ENCODE peak calls at places on chromosome 17, in six cellular contexts. B is right lobe of liver; T is endodermal cell; I is mammary epithelial cell; M is IMR-90; Z is CD8-positive, alpha-beta T cell. L is an unnamed sample.

GRCh38 chr17:37608369-37609169 is 649 bp downstream of the SYNRG start:
- DNase-seq in T (no peak), M (peak; percentile 48), B (no peak), Z (no peak), I (peak; percentile 20), L (no peak)

GRCh38 chr17:1177099-1177996 is 2.4 kb downstream of the ABR start:
- DNase-seq in M (peak; percentile 44), B (no peak), T (no peak), I (no peak), Z (no peak), L (no peak)

GRCh38 chr17:61284174-61284573 is 115.5 kb upstream of the TBX2 start:
- DNase-seq in Z (no peak), I (peak; percentile 49), M (peak; percentile 93), B (no peak), T (no peak), L (no peak)

GRCh38 chr17:19248149-19248922 is 11.2 kb downstream of the EPN2 start:
- DNase-seq in Z (no peak), M (no peak), I (peak; percentile 9), T (no peak), B (no peak), L (no peak)

GRCh38 chr17:59840329-59840907 is 52.3 kb downstream of the TUBD1 start:
- DNase-seq in M (no peak), Z (no peak), T (peak; percentile 85), I (peak; percentile 46), B (no peak), L (no peak)

GRCh38 chr17:17313350-17313991 is 10.3 kb downstream of the NT5M start:
- DNase-seq in B (peak; percentile 61), T (peak; percentile 95), Z (peak; percentile 45), I (peak; percentile 45), M (no peak), L (peak; percentile 57)

GRCh38 chr17:29633886-29634285 is 11.2 kb upstream of the CORO6 start:
- DNase-seq in Z (no peak), B (no peak), T (peak; percentile 49), I (no peak), M (no peak), L (no peak)

GRCh38 chr17:5516060-5516792 is 29.9 kb downstream of the MIS12 start:
- DNase-seq in M (peak; percentile 100), I (peak; percentile 90), T (peak; percentile 53), Z (no peak), B (no peak), L (no peak)

GRCh38 chr17:2777242-2777867 is 18.9 kb upstream of the RAP1GAP2 start:
- DNase-seq in B (no peak), M (no peak), I (no peak), T (peak; percentile 84), Z (no peak), L (no peak)

GRCh38 chr17:1082579-1082978 is 85.7 kb downstream of the TIMM22 start:
- DNase-seq in T (no peak), B (no peak), M (peak; percentile 78), I (no peak), Z (no peak), L (no peak)

GRCh38 chr17:82407255-82407654 is 10.9 kb upstream of the HEXD start:
- DNase-seq in I (no peak), M (peak; percentile 13), Z (no peak), T (no peak), B (no peak), L (no peak)

GRCh38 chr17:49456172-49456965 is 38.7 kb upstream of the NGFR start:
- DNase-seq in Z (no peak), M (peak; percentile 89), I (peak; percentile 65), T (no peak), B (no peak), L (no peak)

GRCh38 chr17:56305017-56305416 is 151.7 kb downstream of the ANKFN1 start:
- DNase-seq in B (no peak), Z (no peak), M (no peak), T (no peak), I (no peak), L (no peak)

GRCh38 chr17:8726951-8727555 is 17.6 kb downstream of the CCDC42 start:
- DNase-seq in Z (no peak), M (no peak), I (peak; percentile 67), T (peak; percentile 38), B (no peak), L (no peak)

GRCh38 chr17:29505826-29506225 is 61.0 kb downstream of the ABHD15 start:
- DNase-seq in B (no peak), T (no peak), Z (no peak), I (no peak), M (no peak), L (no peak)

GRCh38 chr17:70820276-70820675 is 650.9 kb downstream of the KCNJ2 start:
- DNase-seq in I (no peak), B (no peak), T (no peak), M (peak; percentile 59), Z (no peak), L (no peak)

GRCh38 chr17:65794572-65794971 is 233.1 kb upstream of the AXIN2 start:
- DNase-seq in I (peak; percentile 29), B (no peak), Z (no peak), T (peak; percentile 78), M (peak; percentile 13), L (no peak)

GRCh38 chr17:16419929-16420271 is 4.5 kb downstream of the TRPV2 start:
- DNase-seq in B (no peak), T (no peak), I (peak; percentile 81), M (peak; percentile 86), Z (no peak), L (peak; percentile 36)

GRCh38 chr17:34398990-34399389 is 36.0 kb upstream of the CCL1 start:
- DNase-seq in T (no peak), B (no peak), M (no peak), Z (no peak), I (no peak), L (no peak)

GRCh38 chr17:27407916-27408846 is 48.1 kb upstream of the KSR1 start:
- DNase-seq in I (peak; percentile 48), M (peak; percentile 51), Z (no peak), B (no peak), T (peak; percentile 70), L (no peak)

GRCh38 chr17:34474706-34475105 is 104.7 kb upstream of the TMEM132E start:
- DNase-seq in T (peak; percentile 68), M (no peak), I (no peak), B (no peak), Z (no peak), L (no peak)

GRCh38 chr17:76275382-76276068 is 10.4 kb downstream of the UBALD2 start:
- DNase-seq in T (no peak), I (no peak), B (peak; percentile 47), M (no peak), Z (no peak), L (no peak)

GRCh38 chr17:3043737-3044365 is 19.6 kb downstream of the OR1D5 start:
- DNase-seq in T (peak; percentile 83), M (no peak), Z (no peak), B (peak; percentile 42), I (no peak), L (no peak)

GRCh38 chr17:28968269-28968913 is 17.1 kb upstream of the PHF12 start:
- DNase-seq in B (no peak), M (no peak), I (no peak), T (peak; percentile 74), Z (no peak), L (no peak)

GRCh38 chr17:18258356-18259038 is at the start of gene FLII:
- DNase-seq in T (peak; percentile 90), B (peak; percentile 72), M (peak; percentile 17), Z (peak; percentile 21), I (peak; percentile 58), L (peak; percentile 11)

GRCh38 chr17:50638851-50639767 is 4.4 kb downstream of the ABCC3 start:
- DNase-seq in B (peak; percentile 95), Z (no peak), I (peak; percentile 97), M (peak; percentile 97), T (peak; percentile 80), L (no peak)

GRCh38 chr17:882827-883585 is 96.6 kb downstream of the NXN start:
- DNase-seq in I (peak; percentile 68), T (no peak), M (peak; percentile 66), Z (no peak), B (peak; percentile 81), L (no peak)

GRCh38 chr17:76147211-76148014 is 6.4 kb upstream of the FOXJ1 start:
- DNase-seq in B (no peak), M (peak; percentile 26), I (peak; percentile 11), Z (no peak), T (peak; percentile 59), L (no peak)

GRCh38 chr17:59796138-59796537 is 88.7 kb downstream of the VMP1 start:
- DNase-seq in Z (no peak), B (no peak), I (no peak), T (no peak), M (no peak), L (no peak)

GRCh38 chr17:39633570-39634183 is 3.3 kb upstream of the STARD3 start:
- DNase-seq in T (no peak), I (no peak), M (no peak), B (no peak), Z (no peak), L (no peak)
- H3K4me3 ChIP-seq in T (no peak overlapping the region), I (no peak overlapping the region), M (no peak overlapping the region), B (no peak overlapping the region), Z (no peak overlapping the region), L (no peak overlapping the region)

DNA sequence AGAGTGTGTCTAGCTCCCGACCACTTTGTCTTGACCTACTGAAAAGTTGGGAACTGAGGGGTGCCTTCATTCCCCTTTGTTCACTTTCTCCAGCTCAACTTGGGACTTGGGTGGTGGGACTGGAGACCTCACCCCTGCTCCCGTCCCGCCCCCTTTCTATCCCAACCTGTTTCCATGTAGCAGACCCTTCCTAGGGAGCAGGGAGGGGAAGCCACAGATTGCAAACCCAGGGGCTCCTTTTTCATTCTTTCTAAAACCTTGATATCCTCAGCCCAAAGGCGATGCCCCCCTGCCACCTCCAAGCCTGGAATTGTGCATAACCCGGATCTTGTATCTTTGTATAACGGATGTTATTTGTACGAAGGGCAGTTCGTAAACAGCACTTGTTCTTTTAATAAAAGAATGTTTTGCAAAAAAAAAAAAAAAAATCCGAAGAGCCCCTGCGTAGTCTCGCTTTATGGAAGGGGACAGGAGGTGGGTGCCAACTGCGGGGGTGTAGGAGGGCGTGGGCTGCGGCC is 714 bp upstream of the CISD3 start:
- DNase-seq in Z (no peak), M (no peak), B (no peak), T (no peak), I (no peak), L (no peak)
- H3K4me3 ChIP-seq in Z (peak overlapping the region; percentile 53), M (peak overlapping the region; percentile 77), B (peak overlapping the region; percentile 89), T (peak overlapping the region; percentile 78), I (peak overlapping the region; percentile 68), L (peak overlapping the region; percentile 60)

DNA sequence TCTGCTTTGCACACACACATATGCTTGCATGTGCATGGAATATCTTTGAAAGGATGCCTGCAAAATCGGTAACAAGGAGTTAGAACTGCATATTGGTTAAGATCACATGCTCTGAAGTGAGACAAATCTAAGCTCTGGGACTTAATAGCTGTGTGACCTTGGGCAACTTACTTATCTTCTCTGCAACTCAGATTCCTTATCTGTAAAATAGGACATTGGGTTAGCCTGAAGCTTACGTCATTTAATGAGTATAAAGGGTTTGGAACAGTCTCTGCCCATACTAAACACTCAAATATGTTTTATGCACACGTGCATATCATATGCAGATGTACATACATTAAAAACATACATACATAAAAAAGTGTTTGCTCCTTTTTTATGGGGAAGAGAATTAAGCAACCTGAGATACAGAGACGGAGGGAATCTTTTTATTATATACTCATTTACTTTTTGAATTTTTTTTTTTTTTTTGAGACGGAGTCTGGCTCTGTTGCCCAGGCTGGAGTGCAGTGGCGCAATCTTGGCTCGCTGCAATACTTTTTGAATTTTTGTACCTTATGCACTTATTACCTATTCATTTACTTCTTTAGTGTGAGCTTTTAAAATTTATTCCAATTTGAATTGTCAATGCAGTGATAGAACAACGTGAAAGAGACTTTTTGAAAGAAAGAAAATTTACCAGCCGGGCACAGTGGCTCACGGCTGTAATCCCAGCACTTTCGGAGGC is 206.2 kb downstream of the CCDC182 start:
- DNase-seq in Z (no peak), I (no peak), M (no peak), B (no peak), T (no peak), L (no peak)
- H3K4me3 ChIP-seq in Z (no peak overlapping the region), I (no peak overlapping the region), M (no peak overlapping the region), B (no peak overlapping the region), T (no peak overlapping the region), L (no peak overlapping the region)

GRCh38 chr17:80986816-80987480 is 4.7 kb upstream of the CHMP6 start:
- DNase-seq in I (no peak), Z (no peak), M (no peak), T (peak; percentile 47), B (peak; percentile 54), L (no peak)
- H3K4me3 ChIP-seq in I (no peak overlapping the region), Z (no peak overlapping the region), M (no peak overlapping the region), T (no peak overlapping the region), B (no peak overlapping the region), L (no peak overlapping the region)

L was measured in effector memory CD4-positive, alpha-beta T cell.